ENCODE peak calls at places on chromosome 4, in five cellular contexts. J is transverse colon, M is A549, K is H1, Y is ovary. L is an unnamed sample.

GRCh38 chr4:53130896-53131561 is 234.8 kb downstream of the SCFD2 start:
- DNase-seq in J (no peak), M (no peak), K (no peak), Y (no peak), L (no peak)

GRCh38 chr4:162323919-162324318 is 160.1 kb upstream of the FSTL5 start:
- DNase-seq in J (no peak), M (no peak), K (no peak), Y (no peak), L (no peak)

GRCh38 chr4:28788929-28789490 is 1928.4 kb downstream of the STIM2 start:
- DNase-seq in J (no peak), M (no peak), K (no peak), Y (no peak), L (no peak)

GRCh38 chr4:140091305-140091704 is 62.7 kb downstream of the MAML3 start:
- DNase-seq in J (no peak), M (no peak), K (no peak), Y (no peak), L (no peak)

GRCh38 chr4:13938299-13938698 is 310.8 kb upstream of the BOD1L1 start:
- DNase-seq in J (no peak), M (no peak), K (peak), Y (no peak), L (no peak)

GRCh38 chr4:3340038-3340702 is 47.3 kb downstream of the RGS12 start:
- DNase-seq in J (no peak), M (no peak), K (no peak), Y (no peak), L (no peak)

GRCh38 chr4:141391293-141391692 is 170.6 kb downstream of the ZNF330 start:
- DNase-seq in J (no peak), M (no peak), K (no peak), Y (no peak), L (no peak)

GRCh38 chr4:8266508-8266907 is 3.0 kb upstream of the HTRA3 start:
- DNase-seq in J (no peak), M (no peak), K (no peak), Y (peak), L (no peak)

GRCh38 chr4:78652282-78652876 is 100.8 kb downstream of the ANXA3 start:
- DNase-seq in J (no peak), M (no peak), K (no peak), Y (no peak), L (no peak)

GRCh38 chr4:113586072-113586471 is 175.5 kb downstream of the CAMK2D start:
- DNase-seq in J (no peak), M (no peak), K (no peak), Y (no peak), L (no peak)

GRCh38 chr4:152778656-152779512 is 646 bp downstream of the TIGD4 start:
- DNase-seq in J (peak), M (peak), K (no peak), Y (peak), L (no peak)

GRCh38 chr4:68375667-68376559 is 26.0 kb upstream of the YTHDC1 start:
- DNase-seq in J (peak), M (peak), K (peak), Y (no peak), L (no peak)

GRCh38 chr4:151967074-151967473 is 206.3 kb upstream of the GATB start:
- DNase-seq in J (no peak), M (no peak), K (no peak), Y (no peak), L (no peak)

GRCh38 chr4:121064482-121064881 is 7.9 kb downstream of the NDNF start:
- DNase-seq in J (no peak), M (no peak), K (no peak), Y (no peak), L (no peak)

GRCh38 chr4:1979477-1980196 is 29.1 kb downstream of the NELFA start:
- DNase-seq in J (no peak), M (no peak), K (no peak), Y (no peak), L (no peak)

GRCh38 chr4:1113311-1114009 is at the start of gene RNF212:
- DNase-seq in J (peak), M (peak), K (peak), Y (peak), L (no peak)

GRCh38 chr4:12500409-12500808 is 983.7 kb downstream of the RAB28 start:
- DNase-seq in J (no peak), M (no peak), K (no peak), Y (no peak), L (no peak)

GRCh38 chr4:53653484-53654053 is 62.3 kb upstream of the LNX1 start:
- DNase-seq in J (peak), M (no peak), K (no peak), Y (peak), L (no peak)

GRCh38 chr4:137601924-137602323 is 69.6 kb upstream of the PCDH18 start:
- DNase-seq in J (no peak), M (no peak), K (no peak), Y (no peak), L (no peak)

GRCh38 chr4:113537183-113537977 is 224.2 kb downstream of the CAMK2D start:
- DNase-seq in J (no peak), M (no peak), K (no peak), Y (no peak), L (no peak)

GRCh38 chr4:15488658-15489470 is 19.2 kb downstream of the CC2D2A start:
- DNase-seq in J (no peak), M (no peak), K (no peak), Y (no peak), L (no peak)

GRCh38 chr4:169225812-169226211 is 44.9 kb downstream of the SH3RF1 start:
- DNase-seq in J (no peak), M (no peak), K (no peak), Y (no peak), L (no peak)

GRCh38 chr4:7798215-7798995 is 141.3 kb downstream of the AFAP1 start:
- DNase-seq in J (no peak), M (no peak), K (no peak), Y (no peak), L (no peak)

GRCh38 chr4:136713140-136713539 is 819.2 kb downstream of the PCDH18 start:
- DNase-seq in J (no peak), M (no peak), K (no peak), Y (no peak), L (no peak)

GRCh38 chr4:146675171-146675570 is 36.5 kb downstream of the POU4F2 start:
- DNase-seq in J (no peak), M (no peak), K (no peak), Y (no peak), L (no peak)

GRCh38 chr4:122423246-122423645 is 33.3 kb downstream of the IL2 start:
- DNase-seq in J (no peak), M (no peak), K (no peak), Y (no peak), L (no peak)

GRCh38 chr4:76634239-76634638 is 199.2 kb downstream of the SHROOM3 start:
- DNase-seq in J (no peak), M (no peak), K (no peak), Y (no peak), L (no peak)

GRCh38 chr4:5517372-5517771 is 191.0 kb downstream of the EVC2 start:
- DNase-seq in J (no peak), M (no peak), K (no peak), Y (no peak), L (no peak)

GRCh38 chr4:177726111-177726510 is 283.9 kb upstream of the AGA start:
- DNase-seq in J (no peak), M (no peak), K (no peak), Y (no peak), L (no peak)

GRCh38 chr4:16192067-16192466 is 34.2 kb downstream of the TAPT1 start:
- DNase-seq in J (no peak), M (no peak), K (no peak), Y (no peak), L (no peak)

GRCh38 chr4:150230556-150230955 is 152.3 kb downstream of the DCLK2 start:
- DNase-seq in J (no peak), M (no peak), K (no peak), Y (no peak), L (no peak)

GRCh38 chr4:81061340-81061730 is 30.8 kb downstream of the BMP3 start:
- DNase-seq in J (no peak), M (no peak), K (no peak), Y (no peak), L (no peak)

GRCh38 chr4:146855761-146856160 is 89.9 kb downstream of the TTC29 start:
- DNase-seq in J (no peak), M (no peak), K (no peak), Y (no peak), L (no peak)

GRCh38 chr4:114921191-114921590 is 192.2 kb downstream of the NDST4 start:
- DNase-seq in J (no peak), M (no peak), K (no peak), Y (no peak), L (no peak)
- H3K27ac ChIP-seq in J (no peak), M (no peak), K (no peak), Y (no peak), L (no peak)

GRCh38 chr4:98261291-98262271 is at the start of gene RAP1GDS1:
- DNase-seq in J (peak), M (peak), K (peak), Y (no peak), L (peak)

GRCh38 chr4:98260047-98260578 is 1.1 kb upstream of the RAP1GDS1 start:
- DNase-seq in J (peak), M (peak), K (no peak), Y (peak), L (peak)

GRCh38 chr4:98262431-98262830 is 1.2 kb downstream of the RAP1GDS1 start:
- DNase-seq in J (no peak), M (no peak), K (no peak), Y (no peak), L (no peak)

GRCh38 chr4:98260579-98261290 is 449 bp upstream of the RAP1GDS1 start:
- DNase-seq in J (peak), M (peak), K (peak), Y (peak), L (peak)
- TF ChIP-seq POLR2A in J (peak), M (peak), K (peak), Y (peak), L (peak)

DNA sequence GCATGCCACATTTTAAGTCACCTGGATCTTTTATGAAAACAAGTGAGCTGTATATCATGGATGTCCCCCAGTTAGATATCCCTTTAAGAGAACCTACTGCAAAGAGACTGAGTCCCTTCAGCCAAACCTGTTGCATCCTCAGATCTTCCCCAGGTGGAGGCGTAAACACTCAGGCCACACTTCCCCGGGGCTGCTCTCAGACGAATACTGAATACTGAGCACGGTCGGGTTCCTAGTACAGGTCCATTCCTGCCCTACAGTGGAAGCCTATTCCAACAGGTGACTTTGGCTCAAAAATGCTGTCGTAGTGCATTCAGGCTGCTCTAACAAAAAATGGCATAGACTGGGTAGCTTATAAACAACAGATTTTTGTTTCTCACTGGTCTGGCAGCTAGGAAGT is 320.2 kb upstream of the CLNK start:
- DNase-seq in J (no peak), M (no peak), K (no peak), Y (no peak), L (no peak)
- TF ChIP-seq CTCF in J (no peak), M (no peak), K (no peak), Y (no peak), L (no peak)

DNA sequence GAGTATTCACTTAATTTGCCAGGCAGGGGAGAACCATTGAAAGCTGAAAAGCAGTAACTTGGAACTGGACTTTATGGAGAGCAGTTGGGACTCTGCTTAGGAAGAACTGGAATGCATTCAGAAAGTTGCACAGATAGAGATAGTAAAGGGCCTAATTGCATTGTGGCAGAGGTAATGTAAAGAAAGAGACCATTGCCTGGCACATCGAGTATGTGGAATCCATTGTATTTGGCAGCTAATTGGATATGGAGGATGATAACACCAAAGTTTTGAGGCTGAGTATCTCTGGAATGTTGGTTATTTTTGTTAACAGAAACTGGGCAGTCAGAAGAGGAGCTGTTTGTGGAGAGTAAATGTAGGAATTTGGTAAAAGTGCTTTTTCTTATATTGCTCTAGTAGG is 169.9 kb downstream of the BMPR1B start:
- DNase-seq in J (no peak), M (no peak), K (no peak), Y (no peak), L (no peak)
- H3K27ac ChIP-seq in J (no peak), M (no peak), K (no peak), Y (no peak), L (no peak)

DNA sequence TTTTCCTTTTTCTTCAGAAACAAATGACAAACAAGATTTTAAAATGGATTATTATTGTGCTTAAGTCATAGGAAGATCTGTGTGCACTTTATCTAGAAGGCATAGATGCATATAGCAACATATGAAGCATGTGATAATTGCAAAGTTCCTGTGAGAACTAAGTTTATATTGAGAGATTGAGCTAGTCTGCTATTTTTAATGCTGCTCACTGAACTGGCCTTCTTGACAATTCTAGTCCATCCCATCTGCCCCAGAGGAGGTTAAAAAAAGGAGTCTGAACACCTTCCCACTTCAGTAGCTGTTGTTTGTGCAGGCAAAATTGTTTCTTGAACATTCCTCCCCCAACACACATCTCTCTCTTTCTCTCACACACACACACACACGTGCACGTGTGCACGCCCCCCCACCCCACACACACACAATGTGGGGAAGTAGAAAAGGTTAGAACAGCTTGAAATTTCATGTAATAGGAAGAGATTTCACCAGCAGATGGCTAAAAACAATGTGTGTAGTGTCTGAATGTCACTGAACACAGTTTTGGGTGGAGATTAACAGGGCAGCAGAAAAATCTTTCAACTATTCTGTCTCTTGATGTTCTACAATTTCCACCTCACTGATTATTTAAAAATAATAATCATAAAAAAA is 108.0 kb downstream of the GPM6A start:
- DNase-seq in J (no peak), M (no peak), K (no peak), Y (no peak), L (no peak)
- TF ChIP-seq POLR2A in J (no peak), M (no peak), K (no peak), Y (no peak), L (no peak)

DNA sequence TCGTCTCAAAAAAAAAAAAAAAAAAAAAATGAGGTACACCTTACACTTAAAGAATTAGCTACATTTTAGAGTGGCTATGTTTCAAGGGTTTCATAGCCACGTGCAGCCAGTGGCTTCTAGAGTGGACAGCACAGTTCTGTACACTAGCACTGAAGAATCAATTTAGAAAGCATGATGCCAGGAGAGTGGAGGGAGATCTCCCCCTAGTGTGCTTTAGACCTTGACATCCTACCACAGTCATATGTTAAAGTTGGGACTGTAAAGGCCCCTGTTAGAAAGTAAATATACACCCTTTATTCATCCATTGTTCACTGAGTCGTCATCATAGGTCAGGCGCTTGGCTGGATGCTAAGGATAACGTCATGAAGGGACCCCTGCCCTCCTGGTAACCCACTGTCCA is 179.4 kb downstream of the QDPR start:
- DNase-seq in J (no peak), M (no peak), K (no peak), Y (no peak), L (no peak)
- TF ChIP-seq CTCF in J (no peak), M (no peak), K (no peak), Y (no peak), L (no peak)